ENCODE peak calls at places on chromosomes 16 and 17, in four cellular contexts. O is CD4-positive, alpha-beta T cell; B is prostate gland; H is kidney. C is an unnamed sample.

GRCh38 chr17:12089809-12090384 is 69.2 kb downstream of the MAP2K4 start:
- DNase-seq in O (no peak), B (no peak), H (no peak), C (no peak)

GRCh38 chr17:79990704-79991103 is 45.0 kb downstream of the TBC1D16 start:
- DNase-seq in O (no peak), B (no peak), H (peak), C (no peak)

GRCh38 chr16:84976644-84977400 is 34.5 kb downstream of the ZDHHC7 start:
- DNase-seq in O (no peak), B (peak), H (no peak), C (no peak)

GRCh38 chr16:72928089-72928981 is 119.6 kb downstream of the ZFHX3 start:
- DNase-seq in O (no peak), B (peak), H (peak), C (no peak)

GRCh38 chr16:17457997-17458396 is 12.8 kb downstream of the XYLT1 start:
- DNase-seq in O (no peak), B (no peak), H (no peak), C (no peak)

GRCh38 chr17:41420134-41420533 is 4.3 kb downstream of the KRT37 start:
- DNase-seq in O (no peak), B (peak), H (no peak), C (no peak)

GRCh38 chr16:66851166-66851964 is 7.2 kb downstream of the CA7 start:
- DNase-seq in O (no peak), B (no peak), H (no peak), C (no peak)

GRCh38 chr17:77924757-77925336 is 33.7 kb upstream of the TNRC6C start:
- DNase-seq in O (no peak), B (no peak), H (no peak), C (no peak)

GRCh38 chr17:32757963-32758362 is 119.0 kb downstream of the MYO1D start:
- DNase-seq in O (no peak), B (no peak), H (no peak), C (no peak)

GRCh38 chr17:56257075-56257474 is 103.8 kb downstream of the ANKFN1 start:
- DNase-seq in O (no peak), B (no peak), H (no peak), C (no peak)

GRCh38 chr16:24508614-24509013 is 30.8 kb upstream of the RBBP6 start:
- DNase-seq in O (no peak), B (no peak), H (no peak), C (no peak)

GRCh38 chr17:1107777-1108559 is 71.8 kb downstream of the ABR start:
- DNase-seq in O (no peak), B (no peak), H (no peak), C (peak)

GRCh38 chr16:81443688-81444447 is 740 bp upstream of the CMIP start:
- DNase-seq in O (no peak), B (no peak), H (peak), C (peak)

GRCh38 chr17:29571883-29572681 is 3.6 kb downstream of the TP53I13 start:
- DNase-seq in O (no peak), B (no peak), H (peak), C (no peak)

GRCh38 chr17:50697663-50698272 is 9.9 kb downstream of the ANKRD40 start:
- DNase-seq in O (no peak), B (no peak), H (no peak), C (no peak)
- H3K27ac ChIP-seq in O (no peak), B (no peak), H (peak), C (peak)

DNA sequence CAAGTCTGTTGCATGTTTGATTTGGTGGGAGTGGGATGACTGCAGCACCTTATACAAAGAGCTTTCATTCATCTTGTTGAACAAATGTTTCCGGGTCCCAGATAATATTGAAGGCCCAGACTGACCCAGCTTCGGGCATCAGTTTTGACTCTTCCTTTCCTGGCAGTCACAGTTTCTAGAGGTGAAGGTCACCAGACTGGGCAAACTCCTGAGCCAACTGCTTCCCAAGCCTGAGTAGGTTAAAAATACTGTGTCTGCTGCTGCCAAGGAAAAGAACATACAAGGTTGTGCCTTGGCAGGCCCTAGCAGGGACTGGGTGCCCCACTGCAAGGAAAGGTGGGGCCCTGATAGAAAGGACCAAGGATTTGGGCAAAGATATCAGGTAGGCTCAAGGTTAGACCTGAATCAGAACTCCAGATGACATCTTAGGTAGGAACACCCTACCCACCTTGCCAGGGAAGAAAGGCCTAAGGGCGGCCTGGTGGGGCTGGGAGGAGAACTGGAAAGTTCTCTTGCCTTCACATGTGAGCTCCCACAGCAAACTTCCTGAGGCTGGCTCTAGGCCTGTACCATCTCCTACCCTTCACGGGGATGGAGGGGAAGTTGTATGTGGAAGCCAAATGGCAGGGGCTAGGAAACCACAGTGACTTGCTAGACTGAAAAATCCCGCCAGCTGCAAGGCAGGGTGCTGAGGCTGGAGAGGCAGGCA is 4.6 kb upstream of the KAT8 start:
- DNase-seq in O (no peak), B (no peak), H (no peak), C (no peak)
- H3K27ac ChIP-seq in O (no peak), B (no peak), H (peak), C (no peak)

DNA sequence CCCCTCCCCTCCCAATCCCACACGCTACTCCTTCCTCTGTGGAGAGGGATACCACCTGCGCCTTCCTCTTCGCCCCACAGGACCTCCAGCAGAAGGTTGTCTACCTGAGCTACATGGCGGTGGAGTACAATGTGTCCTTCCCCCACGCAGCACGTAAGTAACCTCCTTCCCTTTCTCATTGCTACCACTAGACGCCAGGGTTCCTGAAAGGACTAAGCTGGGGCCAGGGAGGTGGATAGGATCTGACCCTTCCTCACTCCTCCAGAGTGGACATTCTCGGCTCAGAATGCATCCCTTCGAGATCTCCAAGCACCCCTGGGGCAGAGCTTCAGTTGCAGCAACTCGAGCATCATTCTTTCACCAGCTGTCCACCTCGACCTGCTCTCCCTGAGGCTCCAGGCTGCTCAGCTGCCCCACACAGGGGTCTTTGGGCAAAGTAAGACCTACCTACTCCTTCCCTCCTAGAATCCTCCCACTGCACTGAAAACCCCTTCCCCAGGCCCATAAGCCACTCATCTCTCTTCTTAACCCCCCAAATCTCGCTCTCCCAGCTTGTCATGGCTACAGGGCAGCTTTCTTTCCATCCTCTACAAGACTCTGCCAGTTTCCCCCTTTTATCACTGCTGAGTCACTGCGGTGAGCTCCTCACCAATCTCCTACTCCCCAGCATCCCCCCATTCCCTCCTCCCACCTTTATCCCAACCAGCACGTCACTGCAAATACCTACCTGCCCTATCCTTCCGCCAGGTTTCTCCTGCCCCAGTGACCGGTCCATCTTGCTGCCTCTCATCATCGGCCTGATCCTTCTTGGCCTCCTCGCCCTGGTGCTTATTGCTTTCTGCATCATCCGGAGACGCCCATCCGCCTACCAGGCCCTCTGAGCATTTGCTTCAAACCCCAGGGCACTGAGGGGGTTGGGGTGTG is 1.5 kb downstream of the CD68 start:
- DNase-seq in O (no peak), B (no peak), H (peak), C (no peak)
- H3K27ac ChIP-seq in O (peak), B (peak), H (peak), C (no peak)

GRCh38 chr16:68031951-68032350 is 8.9 kb downstream of the DUS2 start:
- DNase-seq in O (no peak), B (no peak), H (no peak), C (no peak)
- H3K27ac ChIP-seq in O (no peak), B (no peak), H (no peak), C (no peak)

C was measured in CD4-positive, CD25-positive, alpha-beta regulatory T cell.